ENCODE peak calls at places on chromosomes 3 and 15, in nine cellular contexts. C, H, V, K, B, M, L, O and P are unnamed samples. For H3K4me1, the result is how much of the 10 kb centered on the place peaks cover.

GRCh38 chr15:85890620-85890980 is 95.9 kb upstream of the KLHL25 start:
- DNase-seq in C (no peak), H (no peak), V (no peak), K (no peak), B (no peak), M (no peak), L (no peak), O (no peak), P (no peak)

GRCh38 chr3:52226229-52226817 is 878 bp upstream of the TLR9 start:
- DNase-seq in C (peak), H (no peak), V (no peak), K (no peak), B (no peak), M (no peak), L (no peak), O (no peak), P (peak)

GRCh38 chr3:102662223-102662622 is 227.4 kb downstream of the ZPLD1 start:
- DNase-seq in C (no peak), H (no peak), V (no peak), K (no peak), B (no peak), M (no peak), L (no peak), O (no peak), P (no peak)

GRCh38 chr3:90184861-90185260 is 1077.4 kb downstream of the EPHA3 start:
- DNase-seq in C (no peak), H (no peak), V (peak), K (no peak), B (peak), M (peak), L (no peak), O (no peak), P (no peak)

GRCh38 chr15:68924866-68925599 is 5.3 kb upstream of the SPESP1 start:
- DNase-seq in C (peak), H (peak), V (peak), K (peak), B (peak), M (peak), L (peak), O (peak), P (peak)

GRCh38 chr3:66402596-66403267 is 98.1 kb downstream of the LRIG1 start:
- DNase-seq in C (no peak), H (no peak), V (no peak), K (no peak), B (no peak), M (no peak), L (no peak), O (no peak), P (no peak)

GRCh38 chr3:17546500-17546899 is 195.9 kb downstream of the TBC1D5 start:
- DNase-seq in C (no peak), H (no peak), V (no peak), K (no peak), B (no peak), M (no peak), L (no peak), O (no peak), P (no peak)

GRCh38 chr15:88894819-88895767 is at the start of gene HAPLN3:
- DNase-seq in C (no peak), H (no peak), V (peak), K (peak), B (peak), M (peak), L (no peak), O (peak), P (peak)

GRCh38 chr3:94285874-94286273 is 223.0 kb downstream of the NSUN3 start:
- DNase-seq in C (no peak), H (no peak), V (peak), K (no peak), B (peak), M (no peak), L (no peak), O (no peak), P (no peak)

GRCh38 chr3:53160660-53161344 is at the start of gene PRKCD:
- DNase-seq in C (peak), H (peak), V (peak), K (peak), B (peak), M (peak), L (peak), O (peak), P (peak)

GRCh38 chr3:144104146-144104545 is 132.5 kb downstream of the DIPK2A start:
- DNase-seq in C (no peak), H (no peak), V (no peak), K (no peak), B (no peak), M (no peak), L (no peak), O (no peak), P (no peak)

GRCh38 chr3:161295325-161295724 is 74.2 kb downstream of the NMD3 start:
- DNase-seq in C (no peak), H (no peak), V (peak), K (no peak), B (peak), M (no peak), L (no peak), O (no peak), P (no peak)

GRCh38 chr3:32975891-32976290 is 24.4 kb downstream of the CCR4 start:
- DNase-seq in C (no peak), H (no peak), V (no peak), K (no peak), B (no peak), M (no peak), L (no peak), O (no peak), P (no peak)

GRCh38 chr3:159840900-159841299 is 147.7 kb upstream of the IL12A start:
- DNase-seq in C (no peak), H (no peak), V (peak), K (no peak), B (peak), M (no peak), L (no peak), O (no peak), P (no peak)

GRCh38 chr3:138371070-138371950 is 22.9 kb downstream of the MRAS start:
- DNase-seq in C (peak), H (no peak), V (no peak), K (no peak), B (no peak), M (no peak), L (no peak), O (no peak), P (no peak)

GRCh38 chr3:71217640-71218222 is 365.8 kb downstream of the FOXP1 start:
- DNase-seq in C (no peak), H (no peak), V (no peak), K (no peak), B (no peak), M (no peak), L (no peak), O (no peak), P (no peak)

GRCh38 chr3:164451083-164451910 is 627.0 kb downstream of the SI start:
- DNase-seq in C (peak), H (peak), V (no peak), K (no peak), B (no peak), M (no peak), L (no peak), O (no peak), P (no peak)

GRCh38 chr15:70669966-70670658 is 93.2 kb downstream of the UACA start:
- DNase-seq in C (no peak), H (no peak), V (peak), K (peak), B (no peak), M (no peak), L (no peak), O (peak), P (no peak)

GRCh38 chr3:38140326-38141172 is 2.1 kb downstream of the MYD88 start:
- DNase-seq in C (peak), H (no peak), V (no peak), K (no peak), B (no peak), M (no peak), L (no peak), O (peak), P (no peak)

GRCh38 chr3:36814071-36814717 is 49.8 kb upstream of the DCLK3 start:
- DNase-seq in C (no peak), H (no peak), V (no peak), K (no peak), B (no peak), M (no peak), L (no peak), O (no peak), P (no peak)

GRCh38 chr3:36815375-36815774 is 51.0 kb upstream of the DCLK3 start:
- DNase-seq in C (no peak), H (no peak), V (no peak), K (no peak), B (no peak), M (no peak), L (no peak), O (no peak), P (no peak)

GRCh38 chr3:36813320-36813719 is 49.0 kb upstream of the DCLK3 start:
- DNase-seq in C (no peak), H (no peak), V (no peak), K (no peak), B (peak), M (no peak), L (no peak), O (no peak), P (no peak)

GRCh38 chr3:36812240-36812639 is 47.9 kb upstream of the DCLK3 start:
- DNase-seq in C (no peak), H (no peak), V (no peak), K (no peak), B (peak), M (no peak), L (no peak), O (no peak), P (no peak)

GRCh38 chr3:36814776-36815175 is 50.4 kb upstream of the DCLK3 start:
- DNase-seq in C (no peak), H (no peak), V (no peak), K (no peak), B (no peak), M (no peak), L (no peak), O (no peak), P (no peak)
- TF ChIP-seq CTCF in C (no peak), H (no peak), V (peak), K (no peak), B (peak), M (peak), L (no peak), O (no peak), P (no peak)

GRCh38 chr15:63509933-63510547 is 5.6 kb downstream of the USP3 start:
- DNase-seq in C (no peak), H (no peak), V (peak), K (no peak), B (peak), M (peak), L (no peak), O (no peak), P (no peak)

GRCh38 chr15:63506537-63507035 is 2.2 kb downstream of the USP3 start:
- DNase-seq in C (no peak), H (no peak), V (no peak), K (no peak), B (no peak), M (no peak), L (no peak), O (no peak), P (no peak)

GRCh38 chr15:63510548-63510940 is 6.2 kb downstream of the USP3 start:
- DNase-seq in C (no peak), H (no peak), V (no peak), K (no peak), B (no peak), M (no peak), L (no peak), O (no peak), P (no peak)

GRCh38 chr15:63507878-63508818 is 3.8 kb downstream of the USP3 start:
- DNase-seq in C (no peak), H (no peak), V (no peak), K (no peak), B (no peak), M (no peak), L (no peak), O (no peak), P (no peak)

GRCh38 chr15:63509056-63509696 is 4.8 kb downstream of the USP3 start:
- DNase-seq in C (no peak), H (no peak), V (no peak), K (no peak), B (no peak), M (no peak), L (no peak), O (no peak), P (no peak)
- H3K4me3 ChIP-seq in C (no peak), H (no peak), V (no peak), K (no peak), B (no peak), M (no peak), L (no peak), O (no peak), P (no peak)

GRCh38 chr3:134364936-134365765 is 9.1 kb downstream of the AMOTL2 start:
- DNase-seq in C (peak), H (no peak), V (peak), K (no peak), B (no peak), M (no peak), L (peak), O (no peak), P (no peak)
- H3K4me1 ChIP-seq in C (half or more), H (under half), V (under half), K (under half), B (half or more), M (half or more), L (under half), O (half or more), P (under half)

GRCh38 chr3:60323180-60323579 is 928.1 kb downstream of the FHIT start:
- DNase-seq in C (no peak), H (no peak), V (no peak), K (no peak), B (no peak), M (no peak), L (no peak), O (no peak), P (no peak)
- TF ChIP-seq CTCF in C (no peak), H (no peak), V (no peak), K (no peak), B (no peak), M (no peak), L (no peak), O (no peak), P (no peak)

DNA sequence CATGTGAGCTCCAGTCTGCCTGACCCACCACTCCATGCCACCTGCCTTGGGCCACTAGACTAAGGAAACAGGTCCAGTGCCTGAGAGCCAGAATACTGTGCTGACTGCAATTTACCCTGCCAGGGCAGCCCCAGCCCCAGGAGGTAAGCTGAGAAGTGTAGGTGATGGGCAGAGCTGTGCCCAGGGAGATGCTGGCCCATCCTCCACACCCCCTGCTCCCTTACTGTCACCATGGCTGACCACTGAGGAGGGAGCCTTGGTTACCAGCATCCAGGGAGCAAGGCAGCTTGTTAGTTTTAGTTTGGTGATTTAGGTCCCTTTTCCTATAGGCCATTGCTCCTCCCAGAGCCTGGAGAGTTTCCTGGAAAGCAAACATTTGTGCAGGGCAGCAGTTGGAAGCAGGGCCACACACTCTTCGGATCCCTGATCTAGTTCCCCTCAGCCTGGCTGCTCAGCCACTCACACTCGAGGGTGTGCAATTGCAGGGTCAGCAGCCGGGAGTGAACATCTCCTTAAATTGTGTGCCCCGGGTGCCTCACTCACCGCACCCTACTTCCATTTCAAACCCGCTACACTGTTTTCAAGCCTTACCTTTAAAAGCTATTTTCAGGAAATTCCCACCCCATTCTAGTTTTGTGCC is 2.0 kb downstream of the GALNT15 start:
- DNase-seq in C (no peak), H (no peak), V (peak), K (no peak), B (no peak), M (peak), L (no peak), O (no peak), P (no peak)
- H3K4me3 ChIP-seq in C (peak), H (peak), V (no peak), K (peak), B (no peak), M (peak), L (peak), O (peak), P (no peak)